ENCODE peak calls at places on chromosomes 16 and 17, in seven cellular contexts. P is body of pancreas, L is esophagus squamous epithelium, O is K562, V is A549, T is Peyer's patch, C is stomach. X is an unnamed sample.

GRCh38 chr17:66474810-66475497 is 172.5 kb downstream of the PRKCA start:
- DNase-seq in P (no peak), L (no peak), O (no peak), V (no peak), T (no peak), C (no peak), X (no peak)

GRCh38 chr17:70407501-70407900 is 238.2 kb downstream of the KCNJ2 start:
- DNase-seq in P (no peak), L (no peak), O (no peak), V (no peak), T (no peak), C (no peak), X (no peak)

GRCh38 chr16:74607967-74608356 is 1.0 kb upstream of the GLG1 start:
- DNase-seq in P (no peak), L (no peak), O (no peak), V (no peak), T (no peak), C (no peak), X (no peak)

GRCh38 chr16:28585674-28586073 is 11.2 kb downstream of the SULT1A2 start:
- DNase-seq in P (peak; percentile 51), L (no peak), O (no peak), V (no peak), T (no peak), C (peak; percentile 77), X (peak; percentile 46)

GRCh38 chr17:64009571-64010402 is 10.6 kb downstream of the ICAM2 start:
- DNase-seq in P (peak; percentile 37), L (no peak), O (no peak), V (no peak), T (no peak), C (no peak), X (no peak)

GRCh38 chr17:80847506-80848230 is 144.0 kb upstream of the CHMP6 start:
- DNase-seq in P (no peak), L (no peak), O (peak; percentile 71), V (no peak), T (peak; percentile 74), C (no peak), X (no peak)

GRCh38 chr17:78492116-78492799 is 84.9 kb downstream of the DNAH17 start:
- DNase-seq in P (no peak), L (no peak), O (no peak), V (no peak), T (no peak), C (no peak), X (peak; percentile 55)

GRCh38 chr17:63946440-63947363 is 14.6 kb upstream of the CD79B start:
- DNase-seq in P (peak; percentile 41), L (no peak), O (peak; percentile 91), V (peak; percentile 84), T (no peak), C (peak; percentile 51), X (peak; percentile 60)

GRCh38 chr17:75552847-75553552 is 27.5 kb downstream of the LLGL2 start:
- DNase-seq in P (no peak), L (no peak), O (no peak), V (no peak), T (no peak), C (no peak), X (no peak)

GRCh38 chr16:76007649-76008048 is 269.6 kb upstream of the CNTNAP4 start:
- DNase-seq in P (no peak), L (no peak), O (no peak), V (no peak), T (no peak), C (no peak), X (no peak)

GRCh38 chr16:56771558-56772279 is 41.8 kb downstream of the NUP93 start:
- DNase-seq in P (no peak), L (no peak), O (no peak), V (no peak), T (no peak), C (no peak), X (no peak)

GRCh38 chr16:11554054-11554453 is 32.7 kb downstream of the LITAF start:
- DNase-seq in P (peak; percentile 53), L (no peak), O (no peak), V (no peak), T (no peak), C (no peak), X (no peak)

DNA sequence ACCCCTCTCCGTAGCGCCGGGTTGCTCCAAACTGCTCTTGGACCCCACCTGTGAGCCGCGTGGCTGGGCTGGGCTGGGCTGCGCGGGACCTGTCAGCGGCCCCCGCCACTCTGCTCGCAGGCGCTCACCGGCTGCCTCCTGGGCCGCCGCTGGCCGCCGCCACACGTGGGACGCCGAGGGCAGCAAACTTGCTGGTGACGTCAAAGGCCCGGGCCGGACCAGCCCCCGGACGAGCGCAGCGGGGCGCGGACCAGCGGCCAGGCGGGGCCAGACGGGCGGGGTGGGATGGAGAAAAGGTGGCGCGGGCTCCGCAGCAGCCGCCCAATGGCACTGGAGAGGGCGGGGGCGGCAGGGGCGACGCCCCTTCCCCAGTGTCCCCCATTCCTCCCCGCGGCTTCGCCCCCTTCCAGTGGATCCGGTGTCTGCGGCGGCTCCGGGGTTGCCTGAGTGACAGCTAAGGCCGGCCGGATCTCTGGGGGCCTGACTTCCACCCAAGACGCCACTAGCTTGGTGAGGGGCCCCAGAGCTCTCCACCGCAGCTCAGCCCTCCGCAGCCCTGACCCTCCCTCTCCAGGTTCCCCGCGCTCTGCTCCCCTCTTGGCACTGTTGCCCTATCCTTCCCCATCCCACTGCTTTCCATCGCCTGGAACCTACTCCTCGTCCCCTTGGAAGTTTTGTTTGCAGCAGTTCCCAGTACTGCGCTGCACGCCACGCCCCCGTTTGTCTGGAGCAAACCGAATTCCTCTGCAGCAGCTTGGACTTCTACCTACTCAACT is at the start of gene HS3ST3A1:
- DNase-seq in P (peak; percentile 10), L (no peak), O (peak; percentile 89), V (no peak), T (peak; percentile 48), C (no peak), X (peak; percentile 28)
- TF ChIP-seq POLR2A in P (no peak), L (no peak), O (peak; percentile 60), V (no peak), T (no peak), C (no peak), X (no peak)

DNA sequence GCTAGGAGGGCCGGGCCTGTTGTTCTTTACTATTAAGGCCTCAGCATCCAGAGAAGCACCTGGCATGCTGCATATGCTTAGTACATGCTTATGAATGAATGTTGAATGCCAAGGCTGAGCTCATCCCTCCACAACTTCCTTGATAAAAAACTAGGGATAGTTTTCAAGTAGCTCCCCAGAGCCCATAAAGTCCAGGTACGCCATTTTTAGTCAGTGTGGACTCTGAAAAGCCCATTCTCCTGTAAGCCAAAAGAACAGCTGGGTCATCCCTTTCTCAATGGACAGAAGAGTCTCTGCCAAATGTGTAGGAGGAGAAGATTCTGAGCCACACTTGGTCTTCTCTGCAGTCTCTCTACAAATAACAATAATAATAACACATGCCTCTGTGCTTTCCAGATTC is 8.9 kb upstream of the ITGB3 start:
- DNase-seq in P (no peak), L (no peak), O (no peak), V (no peak), T (no peak), C (no peak), X (no peak)
- H3K4me3 ChIP-seq in P (no peak overlapping the region), L (no peak overlapping the region), O (no peak overlapping the region), V (no peak overlapping the region), T (no peak overlapping the region), C (no peak overlapping the region), X (no peak overlapping the region)

DNA sequence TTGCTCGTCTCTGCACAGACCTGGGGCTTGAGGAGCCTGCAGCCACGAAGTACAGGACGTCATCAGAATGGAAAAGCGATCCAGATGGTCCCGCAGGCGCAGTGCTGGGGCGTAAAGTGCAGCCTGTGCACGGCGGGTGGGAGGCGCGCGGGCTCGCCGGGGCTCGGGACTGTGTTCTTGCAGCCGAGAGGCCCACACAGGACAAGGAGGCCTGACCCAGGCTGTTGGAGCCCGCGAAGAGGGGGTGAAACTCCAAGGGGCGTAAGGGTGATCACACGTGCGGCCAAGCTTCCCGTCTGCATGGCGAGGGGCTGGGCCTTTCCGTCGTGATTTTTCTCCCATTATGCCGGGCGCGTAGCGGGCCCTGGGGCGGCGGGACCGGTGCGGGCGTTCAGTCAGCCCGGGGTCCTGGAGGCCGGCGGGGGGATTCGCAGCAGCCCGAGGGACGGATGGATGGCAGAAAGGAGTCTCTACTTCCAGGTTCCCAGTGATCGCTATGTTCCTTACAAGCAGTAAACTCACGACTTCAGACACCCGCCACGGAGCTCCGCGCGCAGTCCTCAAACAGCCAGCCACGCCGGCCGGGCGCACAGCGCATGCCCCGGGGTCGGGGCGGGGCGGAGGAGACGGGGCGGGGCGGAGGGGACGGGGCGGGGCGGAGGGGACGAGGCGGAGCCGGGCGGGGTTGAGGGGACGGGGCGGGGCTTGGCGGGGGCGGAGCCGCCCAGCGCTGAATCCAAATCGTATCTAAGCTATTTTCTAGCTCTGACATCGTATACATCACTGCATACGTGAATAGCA is 141.0 kb upstream of the KCNJ18 start:
- DNase-seq in P (peak; percentile 87), L (peak; percentile 15), O (peak; percentile 94), V (peak; percentile 75), T (peak; percentile 87), C (peak; percentile 85), X (peak; percentile 96)
- TF ChIP-seq POLR2A in P (peak; percentile 78), L (no peak), O (peak; percentile 45), V (peak; percentile 95), T (no peak), C (no peak), X (no peak)

GRCh38 chr16:1710811-1711507 is 5.0 kb downstream of the MAPK8IP3 start:
- DNase-seq in P (no peak), L (no peak), O (no peak), V (no peak), T (no peak), C (no peak), X (peak; percentile 56)

GRCh38 chr16:1715220-1715619 is 9.2 kb downstream of the MAPK8IP3 start:
- DNase-seq in P (no peak), L (no peak), O (no peak), V (no peak), T (no peak), C (no peak), X (no peak)

GRCh38 chr16:1713933-1714332 is 7.9 kb downstream of the MAPK8IP3 start:
- DNase-seq in P (no peak), L (peak; percentile 17), O (no peak), V (no peak), T (no peak), C (no peak), X (no peak)

GRCh38 chr16:1712791-1713261 is 6.8 kb downstream of the MAPK8IP3 start:
- DNase-seq in P (no peak), L (no peak), O (no peak), V (no peak), T (no peak), C (no peak), X (no peak)

DNA sequence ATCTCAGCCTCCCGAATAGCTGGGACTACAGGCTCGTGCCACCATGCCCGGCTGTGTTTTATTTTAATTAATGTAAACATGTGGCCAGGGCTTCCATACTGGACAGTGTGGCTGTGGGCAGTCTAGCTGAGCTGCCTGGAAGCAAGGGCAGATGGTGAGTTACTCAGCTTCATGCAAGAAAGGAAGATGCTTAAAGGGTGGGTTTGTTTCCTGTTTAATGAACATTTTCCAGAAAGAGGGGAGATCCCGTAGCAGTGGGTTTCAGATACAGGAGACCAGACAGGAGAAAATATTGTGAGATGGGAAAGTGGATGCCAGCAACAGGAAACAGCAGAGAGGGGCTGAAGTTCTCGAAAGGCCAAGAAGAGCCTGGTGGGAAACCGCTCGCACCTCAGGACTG is 7.3 kb downstream of the MAPK8IP3 start:
- DNase-seq in P (no peak), L (no peak), O (no peak), V (no peak), T (no peak), C (no peak), X (no peak)
- H3K4me3 ChIP-seq in P (no peak overlapping the region), L (no peak overlapping the region), O (no peak overlapping the region), V (no peak overlapping the region), T (no peak overlapping the region), C (no peak overlapping the region), X (no peak overlapping the region)

X was measured in upper lobe of left lung.